ENCODE peak calls at places on chromosomes 13 and 19, in six cellular contexts. A is stimulated activated CD4-positive, alpha-beta T cell treated with anti-CD3 and anti-CD28 coated beads, TNF-alpha, amount 100 ng/mL, for 24 hours; M is ureter; O is Daoy; T is H54; E is neuronal stem cell. S is an unnamed sample.

GRCh38 chr13:34383728-34384127 is 558.3 kb upstream of the NBEA start:
- DNase-seq in M (no peak), E (no peak), A (no peak), T (no peak), O (no peak), S (no peak)

GRCh38 chr19:48543121-48543710 is 8.8 kb upstream of the SULT2B1 start:
- DNase-seq in E (no peak), M (peak), O (peak), A (no peak), T (peak), S (peak)

GRCh38 chr13:74573654-74574053 is 439.4 kb upstream of the KLF12 start:
- DNase-seq in A (no peak), E (no peak), M (no peak), T (no peak), O (peak), S (no peak)

GRCh38 chr13:25489238-25489637 is 117.5 kb downstream of the ATP8A2 start:
- DNase-seq in E (no peak), T (no peak), A (no peak), O (peak), M (no peak), S (no peak)

GRCh38 chr19:45952691-45953505 is 20.8 kb downstream of the NOVA2 start:
- DNase-seq in O (peak), T (no peak), A (no peak), M (no peak), E (peak), S (peak)

GRCh38 chr13:24004142-24004541 is 106.8 kb upstream of the C1QTNF9B start:
- DNase-seq in M (no peak), A (no peak), T (no peak), O (no peak), E (no peak), S (no peak)

GRCh38 chr19:19081642-19082151 is 17.9 kb downstream of the SLC25A42 start:
- DNase-seq in M (no peak), O (no peak), T (no peak), A (no peak), E (no peak), S (peak)

GRCh38 chr19:3516675-3517207 is 10.6 kb downstream of the FZR1 start:
- DNase-seq in M (no peak), O (no peak), E (no peak), T (no peak), A (no peak), S (no peak)

GRCh38 chr13:28313579-28313978 is 175.2 kb downstream of the PAN3 start:
- DNase-seq in E (no peak), M (no peak), A (no peak), T (no peak), O (no peak), S (peak)

GRCh38 chr19:1624458-1624857 is 19.2 kb upstream of the UQCR11 start:
- DNase-seq in M (no peak), O (peak), T (peak), E (peak), A (no peak), S (peak)